ENCODE peak calls at places on chromosomes 1 and 21, in seven cellular contexts. One of them, this sample, is unnamed. For H3K4me1, the result is how much of the 10 kb centered on the place peaks cover.

GRCh38 chr1:88612299-88612698 is 71.8 kb upstream of the PKN2 start:
- DNase-seq in hepatocyte: peak
- DNase-seq in sigmoid colon: no peak
- DNase-seq in K562: no peak
- DNase-seq in HCT116: no peak
- DNase-seq in IMR-90: no peak
- DNase-seq in ovary: no peak
- DNase-seq in this sample: no peak

GRCh38 chr1:4685466-4685865 is 31.1 kb downstream of the AJAP1 start:
- DNase-seq in hepatocyte: no peak
- DNase-seq in sigmoid colon: no peak
- DNase-seq in K562: no peak
- DNase-seq in HCT116: no peak
- DNase-seq in IMR-90: no peak
- DNase-seq in ovary: no peak
- DNase-seq in this sample: no peak

GRCh38 chr1:112133487-112133886 is 144.0 kb upstream of the KCND3 start:
- DNase-seq in hepatocyte: no peak
- DNase-seq in sigmoid colon: no peak
- DNase-seq in K562: no peak
- DNase-seq in HCT116: no peak
- DNase-seq in IMR-90: no peak
- DNase-seq in ovary: no peak
- DNase-seq in this sample: no peak

GRCh38 chr1:185499986-185500626 is 183.1 kb upstream of the IVNS1ABP start:
- DNase-seq in hepatocyte: no peak
- DNase-seq in sigmoid colon: no peak
- DNase-seq in K562: no peak
- DNase-seq in HCT116: no peak
- DNase-seq in IMR-90: peak
- DNase-seq in ovary: no peak
- DNase-seq in this sample: no peak

GRCh38 chr21:42534901-42535378 is 21.3 kb downstream of the SLC37A1 start:
- DNase-seq in hepatocyte: no peak
- DNase-seq in sigmoid colon: no peak
- DNase-seq in K562: no peak
- DNase-seq in HCT116: no peak
- DNase-seq in IMR-90: no peak
- DNase-seq in ovary: no peak
- DNase-seq in this sample: no peak

GRCh38 chr1:246142320-246142893 is 364.7 kb downstream of the SMYD3 start:
- DNase-seq in hepatocyte: peak
- DNase-seq in sigmoid colon: no peak
- DNase-seq in K562: peak
- DNase-seq in HCT116: peak
- DNase-seq in IMR-90: peak
- DNase-seq in ovary: no peak
- DNase-seq in this sample: no peak

GRCh38 chr1:160116277-160117147 is 953 bp downstream of the ATP1A2 start:
- DNase-seq in hepatocyte: no peak
- DNase-seq in sigmoid colon: no peak
- DNase-seq in K562: no peak
- DNase-seq in HCT116: no peak
- DNase-seq in IMR-90: peak
- DNase-seq in ovary: no peak
- DNase-seq in this sample: no peak

GRCh38 chr21:42983869-42984268 is 9.5 kb downstream of the PKNOX1 start:
- DNase-seq in hepatocyte: no peak
- DNase-seq in sigmoid colon: no peak
- DNase-seq in K562: no peak
- DNase-seq in HCT116: no peak
- DNase-seq in IMR-90: no peak
- DNase-seq in ovary: no peak
- DNase-seq in this sample: no peak

GRCh38 chr21:15682977-15683376 is 46.8 kb upstream of the USP25 start:
- DNase-seq in hepatocyte: no peak
- DNase-seq in sigmoid colon: no peak
- DNase-seq in K562: no peak
- DNase-seq in HCT116: no peak
- DNase-seq in IMR-90: peak
- DNase-seq in ovary: no peak
- DNase-seq in this sample: no peak

GRCh38 chr1:157025856-157026255 is 19.7 kb downstream of the ARHGEF11 start:
- DNase-seq in hepatocyte: no peak
- DNase-seq in sigmoid colon: no peak
- DNase-seq in K562: no peak
- DNase-seq in HCT116: no peak
- DNase-seq in IMR-90: peak
- DNase-seq in ovary: no peak
- DNase-seq in this sample: no peak

GRCh38 chr1:211469938-211470529 is 21.9 kb downstream of the RD3 start:
- DNase-seq in hepatocyte: peak
- DNase-seq in sigmoid colon: peak
- DNase-seq in K562: peak
- DNase-seq in HCT116: peak
- DNase-seq in IMR-90: peak
- DNase-seq in ovary: peak
- DNase-seq in this sample: peak

GRCh38 chr1:91781371-91781825 is 104.6 kb downstream of the TGFBR3 start:
- DNase-seq in hepatocyte: peak
- DNase-seq in sigmoid colon: no peak
- DNase-seq in K562: no peak
- DNase-seq in HCT116: no peak
- DNase-seq in IMR-90: peak
- DNase-seq in ovary: no peak
- DNase-seq in this sample: no peak

GRCh38 chr1:161792740-161793139 is 26.6 kb downstream of the ATF6 start:
- DNase-seq in hepatocyte: peak
- DNase-seq in sigmoid colon: no peak
- DNase-seq in K562: peak
- DNase-seq in HCT116: peak
- DNase-seq in IMR-90: peak
- DNase-seq in ovary: no peak
- DNase-seq in this sample: no peak

GRCh38 chr1:40258445-40258769 is 371 bp downstream of the ZMPSTE24 start:
- DNase-seq in hepatocyte: no peak
- DNase-seq in sigmoid colon: no peak
- DNase-seq in K562: no peak
- DNase-seq in HCT116: no peak
- DNase-seq in IMR-90: peak
- DNase-seq in ovary: no peak
- DNase-seq in this sample: no peak

GRCh38 chr1:241934181-241934815 is 23.3 kb upstream of the BECN2 start:
- DNase-seq in hepatocyte: peak
- DNase-seq in sigmoid colon: peak
- DNase-seq in K562: peak
- DNase-seq in HCT116: no peak
- DNase-seq in IMR-90: no peak
- DNase-seq in ovary: peak
- DNase-seq in this sample: no peak

GRCh38 chr1:192866224-192866868 is 57.5 kb downstream of the RGS2 start:
- DNase-seq in hepatocyte: no peak
- DNase-seq in sigmoid colon: no peak
- DNase-seq in K562: no peak
- DNase-seq in HCT116: no peak
- DNase-seq in IMR-90: no peak
- DNase-seq in ovary: no peak
- DNase-seq in this sample: no peak

GRCh38 chr1:247304046-247304445 is 27.6 kb downstream of the ZNF496 start:
- DNase-seq in hepatocyte: no peak
- DNase-seq in sigmoid colon: no peak
- DNase-seq in K562: no peak
- DNase-seq in HCT116: no peak
- DNase-seq in IMR-90: no peak
- DNase-seq in ovary: no peak
- DNase-seq in this sample: no peak

GRCh38 chr1:61391730-61392129 is 309.4 kb downstream of the NFIA start:
- DNase-seq in hepatocyte: no peak
- DNase-seq in sigmoid colon: no peak
- DNase-seq in K562: no peak
- DNase-seq in HCT116: no peak
- DNase-seq in IMR-90: no peak
- DNase-seq in ovary: no peak
- DNase-seq in this sample: no peak

GRCh38 chr1:187871177-187871576 is 1042.4 kb downstream of the PLA2G4A start:
- DNase-seq in hepatocyte: no peak
- DNase-seq in sigmoid colon: no peak
- DNase-seq in K562: no peak
- DNase-seq in HCT116: no peak
- DNase-seq in IMR-90: no peak
- DNase-seq in ovary: no peak
- DNase-seq in this sample: no peak

DNA sequence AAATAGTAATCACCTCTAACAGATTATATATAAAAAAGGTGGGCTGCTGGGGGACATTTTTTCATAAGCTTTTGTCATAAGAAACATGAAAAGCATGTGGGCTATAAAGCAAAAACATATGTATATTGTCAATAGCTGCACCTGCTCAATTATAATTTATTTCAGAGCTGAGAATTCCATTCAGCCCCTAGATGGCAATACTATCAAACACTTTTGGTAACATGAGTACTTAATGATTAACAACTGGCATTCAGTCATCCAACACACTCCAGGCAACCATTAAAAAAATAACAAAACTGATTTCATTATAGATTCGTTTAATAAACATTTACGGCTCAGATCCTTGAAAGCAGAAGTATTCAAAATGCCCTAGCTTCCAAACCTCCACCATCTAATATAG is 115.1 kb downstream of the KCTD3 start:
- DNase-seq in hepatocyte: no peak
- DNase-seq in sigmoid colon: no peak
- DNase-seq in K562: no peak
- DNase-seq in HCT116: no peak
- DNase-seq in IMR-90: peak
- DNase-seq in ovary: no peak
- DNase-seq in this sample: no peak
- TF ChIP-seq CTCF in hepatocyte: peak
- TF ChIP-seq CTCF in sigmoid colon: no peak
- TF ChIP-seq CTCF in K562: no peak
- TF ChIP-seq CTCF in HCT116: no peak
- TF ChIP-seq CTCF in IMR-90: peak
- TF ChIP-seq CTCF in ovary: no peak
- TF ChIP-seq CTCF in this sample: peak

GRCh38 chr1:1128454-1129139 is 12.7 kb upstream of the C1orf159 start:
- DNase-seq in hepatocyte: no peak
- DNase-seq in sigmoid colon: no peak
- DNase-seq in K562: no peak
- DNase-seq in HCT116: no peak
- DNase-seq in IMR-90: no peak
- DNase-seq in ovary: no peak
- DNase-seq in this sample: no peak

GRCh38 chr1:1125945-1126344 is 10.1 kb upstream of the C1orf159 start:
- DNase-seq in hepatocyte: no peak
- DNase-seq in sigmoid colon: no peak
- DNase-seq in K562: no peak
- DNase-seq in HCT116: no peak
- DNase-seq in IMR-90: no peak
- DNase-seq in ovary: no peak
- DNase-seq in this sample: no peak

GRCh38 chr1:1124786-1125642 is 9.1 kb upstream of the C1orf159 start:
- DNase-seq in hepatocyte: peak
- DNase-seq in sigmoid colon: no peak
- DNase-seq in K562: no peak
- DNase-seq in HCT116: no peak
- DNase-seq in IMR-90: no peak
- DNase-seq in ovary: no peak
- DNase-seq in this sample: no peak

GRCh38 chr1:1129309-1129708 is 13.4 kb upstream of the C1orf159 start:
- DNase-seq in hepatocyte: no peak
- DNase-seq in sigmoid colon: no peak
- DNase-seq in K562: no peak
- DNase-seq in HCT116: no peak
- DNase-seq in IMR-90: no peak
- DNase-seq in ovary: no peak
- DNase-seq in this sample: no peak

DNA sequence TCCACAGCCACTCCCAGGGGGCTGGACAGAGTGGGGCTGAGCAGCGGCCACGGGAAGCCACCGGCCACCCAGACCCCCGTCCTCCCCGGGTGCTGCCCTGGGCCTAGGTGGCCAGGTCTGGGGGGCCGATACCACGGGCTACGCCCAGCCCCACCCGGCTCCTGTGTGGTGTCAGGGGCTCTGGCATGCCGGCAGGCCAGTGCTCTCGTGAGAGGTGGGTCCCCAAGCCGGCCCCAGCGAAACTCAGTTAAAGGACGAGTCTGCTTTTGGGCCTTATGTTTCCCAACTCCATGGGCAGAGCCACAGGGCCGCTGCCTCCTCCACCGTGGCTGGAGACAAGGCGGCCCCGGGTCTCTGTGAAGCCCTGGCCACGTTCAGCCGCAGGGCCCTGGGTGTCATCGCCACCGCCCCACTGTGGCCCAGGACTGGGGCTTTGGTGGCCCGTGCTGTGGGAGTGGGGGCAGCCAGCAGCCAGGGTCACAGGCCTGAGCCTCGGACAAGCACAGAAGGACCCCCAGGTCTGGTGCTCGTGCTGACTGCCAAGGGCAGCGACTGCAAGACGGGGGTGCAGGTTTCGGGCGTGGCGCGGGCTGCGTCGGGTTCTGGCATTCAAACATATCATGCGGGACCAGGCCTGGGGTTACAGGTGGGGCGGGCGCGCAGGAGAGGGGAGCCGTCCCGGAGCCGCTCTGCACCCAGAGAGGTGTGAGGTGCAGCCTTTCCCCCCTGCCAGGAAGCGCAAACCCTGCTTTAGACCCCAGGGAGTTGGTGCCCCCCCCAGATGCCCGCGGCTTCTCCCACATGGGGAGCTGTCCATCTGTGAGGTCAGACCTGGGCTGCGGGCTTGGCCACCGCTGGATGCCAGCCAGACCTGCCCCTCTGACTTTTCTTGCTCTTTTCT is 11.9 kb upstream of the C1orf159 start:
- DNase-seq in hepatocyte: no peak
- DNase-seq in sigmoid colon: no peak
- DNase-seq in K562: no peak
- DNase-seq in HCT116: no peak
- DNase-seq in IMR-90: no peak
- DNase-seq in ovary: no peak
- DNase-seq in this sample: no peak
- H3K4me1 ChIP-seq in hepatocyte: half or more
- H3K4me1 ChIP-seq in sigmoid colon: under half
- H3K4me1 ChIP-seq in K562: half or more
- H3K4me1 ChIP-seq in HCT116: under half
- H3K4me1 ChIP-seq in IMR-90: under half
- H3K4me1 ChIP-seq in ovary: under half
- H3K4me1 ChIP-seq in this sample: under half

GRCh38 chr1:220527279-220528048 is 472 bp upstream of the MARK1 start:
- DNase-seq in hepatocyte: peak
- DNase-seq in sigmoid colon: peak
- DNase-seq in K562: no peak
- DNase-seq in HCT116: no peak
- DNase-seq in IMR-90: no peak
- DNase-seq in ovary: no peak
- DNase-seq in this sample: no peak
- H3K4me3 ChIP-seq in hepatocyte: peak
- H3K4me3 ChIP-seq in sigmoid colon: peak
- H3K4me3 ChIP-seq in K562: no peak
- H3K4me3 ChIP-seq in HCT116: peak
- H3K4me3 ChIP-seq in IMR-90: peak
- H3K4me3 ChIP-seq in ovary: peak
- H3K4me3 ChIP-seq in this sample: no peak

GRCh38 chr1:2939041-2939552 is 82.2 kb upstream of the ACTRT2 start:
- DNase-seq in hepatocyte: no peak
- DNase-seq in sigmoid colon: no peak
- DNase-seq in K562: no peak
- DNase-seq in HCT116: no peak
- DNase-seq in IMR-90: no peak
- DNase-seq in ovary: no peak
- DNase-seq in this sample: no peak
- TF ChIP-seq CTCF in hepatocyte: no peak
- TF ChIP-seq CTCF in sigmoid colon: no peak
- TF ChIP-seq CTCF in K562: no peak
- TF ChIP-seq CTCF in HCT116: no peak
- TF ChIP-seq CTCF in IMR-90: no peak
- TF ChIP-seq CTCF in ovary: no peak
- TF ChIP-seq CTCF in this sample: no peak

This sample was measured in DND-41.